ENCODE peak calls at places on chromosomes 4 and X, in six cellular contexts. One of them, this sample, is unnamed.
A peak's percentile ranks its signal among the peaks of the same experiment; 100 is the strongest.

GRCh38 chrX:120457766-120458180 is 11.3 kb downstream of the LAMP2 start:
- DNase-seq in hepatocyte: peak; percentile 15
- DNase-seq in adrenal gland: no peak
- DNase-seq in left ventricle myocardium inferior: no peak
- DNase-seq in GM12865: peak; percentile 46
- DNase-seq in fibroblast of the aortic adventitia: peak; percentile 88
- DNase-seq in this sample: peak; percentile 82

GRCh38 chr4:952881-953573 is 20.3 kb downstream of the DGKQ start:
- DNase-seq in hepatocyte: no peak
- DNase-seq in adrenal gland: no peak
- DNase-seq in left ventricle myocardium inferior: no peak
- DNase-seq in GM12865: no peak
- DNase-seq in fibroblast of the aortic adventitia: no peak
- DNase-seq in this sample: no peak

GRCh38 chr4:2142630-2143427 is 83.7 kb downstream of the NAT8L start:
- DNase-seq in hepatocyte: no peak
- DNase-seq in adrenal gland: no peak
- DNase-seq in left ventricle myocardium inferior: no peak
- DNase-seq in GM12865: no peak
- DNase-seq in fibroblast of the aortic adventitia: peak; percentile 25
- DNase-seq in this sample: no peak

GRCh38 chrX:150841466-150842197 is 56.8 kb downstream of the CD99L2 start:
- DNase-seq in hepatocyte: no peak
- DNase-seq in adrenal gland: peak; percentile 15
- DNase-seq in left ventricle myocardium inferior: no peak
- DNase-seq in GM12865: no peak
- DNase-seq in fibroblast of the aortic adventitia: peak; percentile 15
- DNase-seq in this sample: peak; percentile 50

GRCh38 chr4:99201687-99202086 is 17.4 kb downstream of the ADH6 start:
- DNase-seq in hepatocyte: no peak
- DNase-seq in adrenal gland: no peak
- DNase-seq in left ventricle myocardium inferior: no peak
- DNase-seq in GM12865: no peak
- DNase-seq in fibroblast of the aortic adventitia: peak; percentile 90
- DNase-seq in this sample: peak; percentile 68

GRCh38 chr4:135238940-135239339 is 1037.4 kb upstream of the PABPC4L start:
- DNase-seq in hepatocyte: no peak
- DNase-seq in adrenal gland: no peak
- DNase-seq in left ventricle myocardium inferior: no peak
- DNase-seq in GM12865: no peak
- DNase-seq in fibroblast of the aortic adventitia: peak; percentile 3
- DNase-seq in this sample: no peak

GRCh38 chrX:108000751-108001150 is 18.6 kb upstream of the TEX13B start:
- DNase-seq in hepatocyte: no peak
- DNase-seq in adrenal gland: no peak
- DNase-seq in left ventricle myocardium inferior: no peak
- DNase-seq in GM12865: no peak
- DNase-seq in fibroblast of the aortic adventitia: peak; percentile 7
- DNase-seq in this sample: no peak

GRCh38 chr4:13236485-13236884 is 247.7 kb downstream of the RAB28 start:
- DNase-seq in hepatocyte: no peak
- DNase-seq in adrenal gland: no peak
- DNase-seq in left ventricle myocardium inferior: no peak
- DNase-seq in GM12865: no peak
- DNase-seq in fibroblast of the aortic adventitia: no peak
- DNase-seq in this sample: no peak

GRCh38 chr4:3301450-3302163 is 8.8 kb downstream of the RGS12 start:
- DNase-seq in hepatocyte: no peak
- DNase-seq in adrenal gland: peak; percentile 12
- DNase-seq in left ventricle myocardium inferior: no peak
- DNase-seq in GM12865: no peak
- DNase-seq in fibroblast of the aortic adventitia: no peak
- DNase-seq in this sample: no peak

GRCh38 chr4:120555058-120555457 is 367.5 kb downstream of the PRDM5 start:
- DNase-seq in hepatocyte: no peak
- DNase-seq in adrenal gland: no peak
- DNase-seq in left ventricle myocardium inferior: no peak
- DNase-seq in GM12865: no peak
- DNase-seq in fibroblast of the aortic adventitia: no peak
- DNase-seq in this sample: no peak

GRCh38 chrX:3648084-3648483 is 65.4 kb downstream of the PRKX start:
- DNase-seq in hepatocyte: no peak
- DNase-seq in adrenal gland: no peak
- DNase-seq in left ventricle myocardium inferior: no peak
- DNase-seq in GM12865: no peak
- DNase-seq in fibroblast of the aortic adventitia: no peak
- DNase-seq in this sample: no peak

GRCh38 chr4:46372878-46373277 is 17.1 kb downstream of the GABRA2 start:
- DNase-seq in hepatocyte: no peak
- DNase-seq in adrenal gland: no peak
- DNase-seq in left ventricle myocardium inferior: no peak
- DNase-seq in GM12865: no peak
- DNase-seq in fibroblast of the aortic adventitia: no peak
- DNase-seq in this sample: no peak

GRCh38 chrX:124268099-124268498 is 64.4 kb upstream of the TEX13D start:
- DNase-seq in hepatocyte: no peak
- DNase-seq in adrenal gland: no peak
- DNase-seq in left ventricle myocardium inferior: no peak
- DNase-seq in GM12865: no peak
- DNase-seq in fibroblast of the aortic adventitia: no peak
- DNase-seq in this sample: no peak

GRCh38 chr4:48337726-48338125 is 3.6 kb upstream of the SLAIN2 start:
- DNase-seq in hepatocyte: peak; percentile 41
- DNase-seq in adrenal gland: no peak
- DNase-seq in left ventricle myocardium inferior: no peak
- DNase-seq in GM12865: no peak
- DNase-seq in fibroblast of the aortic adventitia: no peak
- DNase-seq in this sample: no peak

GRCh38 chr4:163679189-163679588 is 184.7 kb downstream of the TMA16 start:
- DNase-seq in hepatocyte: peak; percentile 13
- DNase-seq in adrenal gland: no peak
- DNase-seq in left ventricle myocardium inferior: no peak
- DNase-seq in GM12865: peak; percentile 51
- DNase-seq in fibroblast of the aortic adventitia: no peak
- DNase-seq in this sample: no peak

GRCh38 chrX:136261316-136261715 is 10.1 kb upstream of the MAP7D3 start:
- DNase-seq in hepatocyte: no peak
- DNase-seq in adrenal gland: no peak
- DNase-seq in left ventricle myocardium inferior: no peak
- DNase-seq in GM12865: no peak
- DNase-seq in fibroblast of the aortic adventitia: no peak
- DNase-seq in this sample: no peak

GRCh38 chr4:13584481-13584880 is 40.2 kb upstream of the NKX3-2 start:
- DNase-seq in hepatocyte: no peak
- DNase-seq in adrenal gland: no peak
- DNase-seq in left ventricle myocardium inferior: no peak
- DNase-seq in GM12865: no peak
- DNase-seq in fibroblast of the aortic adventitia: peak; percentile 16
- DNase-seq in this sample: no peak

GRCh38 chr4:57048590-57049304 is 61.4 kb downstream of the IGFBP7 start:
- DNase-seq in hepatocyte: no peak
- DNase-seq in adrenal gland: no peak
- DNase-seq in left ventricle myocardium inferior: no peak
- DNase-seq in GM12865: no peak
- DNase-seq in fibroblast of the aortic adventitia: no peak
- DNase-seq in this sample: peak; percentile 68

GRCh38 chrX:40176979-40177430 is 79.2 kb upstream of the BCOR start:
- DNase-seq in hepatocyte: peak; percentile 48
- DNase-seq in adrenal gland: peak; percentile 76
- DNase-seq in left ventricle myocardium inferior: no peak
- DNase-seq in GM12865: no peak
- DNase-seq in fibroblast of the aortic adventitia: no peak
- DNase-seq in this sample: no peak

GRCh38 chr4:74374561-74375327 is 9.8 kb downstream of the EREG start:
- DNase-seq in hepatocyte: no peak
- DNase-seq in adrenal gland: peak; percentile 37
- DNase-seq in left ventricle myocardium inferior: no peak
- DNase-seq in GM12865: no peak
- DNase-seq in fibroblast of the aortic adventitia: peak; percentile 54
- DNase-seq in this sample: peak; percentile 92

GRCh38 chr4:71300964-71301363 is 37.9 kb upstream of the SLC4A4 start:
- DNase-seq in hepatocyte: peak; percentile 18
- DNase-seq in adrenal gland: peak; percentile 27
- DNase-seq in left ventricle myocardium inferior: no peak
- DNase-seq in GM12865: no peak
- DNase-seq in fibroblast of the aortic adventitia: no peak
- DNase-seq in this sample: no peak

GRCh38 chr4:156778093-156778492 is 193.5 kb downstream of the PDGFC start:
- DNase-seq in hepatocyte: no peak
- DNase-seq in adrenal gland: no peak
- DNase-seq in left ventricle myocardium inferior: no peak
- DNase-seq in GM12865: no peak
- DNase-seq in fibroblast of the aortic adventitia: peak; percentile 67
- DNase-seq in this sample: peak; percentile 71

DNA sequence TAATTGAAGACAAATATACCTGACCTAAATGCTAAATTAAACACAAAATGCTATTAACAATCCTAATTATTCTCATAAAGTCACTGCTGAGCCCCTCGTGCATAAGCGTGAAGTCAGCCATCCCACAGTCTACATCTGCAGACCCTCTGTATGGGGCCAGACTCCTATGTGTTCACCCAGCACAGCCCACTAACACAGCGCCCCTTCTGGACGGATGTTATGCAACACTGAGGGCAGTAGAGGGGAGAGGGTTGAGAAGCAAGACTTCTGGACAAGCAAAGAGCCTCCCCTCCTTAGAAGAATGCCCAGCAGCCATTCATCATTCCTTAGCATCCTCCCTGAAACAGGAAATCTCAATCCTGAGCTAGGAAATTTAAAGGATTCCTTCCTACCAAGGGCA is 7.9 kb downstream of the TRPC3 start:
- DNase-seq in hepatocyte: no peak
- DNase-seq in adrenal gland: no peak
- DNase-seq in left ventricle myocardium inferior: no peak
- DNase-seq in GM12865: peak; percentile 32
- DNase-seq in fibroblast of the aortic adventitia: no peak
- DNase-seq in this sample: no peak
- TF ChIP-seq CTCF in hepatocyte: peak; percentile 16
- TF ChIP-seq CTCF in adrenal gland: no peak
- TF ChIP-seq CTCF in left ventricle myocardium inferior: no peak
- TF ChIP-seq CTCF in GM12865: peak; percentile 73
- TF ChIP-seq CTCF in fibroblast of the aortic adventitia: peak; percentile 33
- TF ChIP-seq CTCF in this sample: peak; percentile 21

DNA sequence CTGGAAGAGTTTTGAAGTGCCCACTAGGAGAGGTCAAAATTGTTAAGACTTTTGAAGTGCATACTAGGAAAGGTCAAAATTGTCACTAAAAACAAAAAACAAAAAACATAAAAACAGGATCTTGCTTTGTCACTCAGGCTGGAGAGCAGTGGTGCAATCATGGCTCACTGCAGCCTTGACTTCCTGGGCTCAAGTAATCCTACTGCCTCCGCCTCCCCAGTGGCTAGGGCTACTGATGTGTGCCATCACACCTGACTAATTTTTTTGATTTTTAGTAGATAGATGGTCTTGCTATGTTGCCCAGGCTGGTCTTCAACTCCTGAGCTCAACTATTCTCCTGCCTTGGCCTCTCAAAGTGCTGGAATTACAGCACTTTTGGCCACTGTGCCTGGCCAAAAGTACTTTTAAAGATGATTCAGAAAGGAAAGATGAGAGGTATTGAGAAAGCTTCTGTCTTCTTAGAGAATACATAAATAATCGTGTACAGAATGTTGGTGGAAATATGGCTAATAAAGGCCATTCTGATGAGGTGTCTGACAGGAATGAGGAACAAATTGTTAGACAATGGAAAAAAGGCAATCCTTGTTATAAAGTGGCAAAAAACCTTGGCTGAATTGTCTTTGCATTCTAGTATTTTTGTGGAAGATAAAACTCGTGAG is 43.3 kb upstream of the STX18 start:
- DNase-seq in hepatocyte: no peak
- DNase-seq in adrenal gland: no peak
- DNase-seq in left ventricle myocardium inferior: no peak
- DNase-seq in GM12865: no peak
- DNase-seq in fibroblast of the aortic adventitia: peak; percentile 92
- DNase-seq in this sample: peak; percentile 94
- H3K4me3 ChIP-seq in hepatocyte: no peak overlapping the region
- H3K4me3 ChIP-seq in adrenal gland: no peak overlapping the region
- H3K4me3 ChIP-seq in left ventricle myocardium inferior: no peak overlapping the region
- H3K4me3 ChIP-seq in GM12865: no peak overlapping the region
- H3K4me3 ChIP-seq in fibroblast of the aortic adventitia: no peak overlapping the region
- H3K4me3 ChIP-seq in this sample: no peak overlapping the region

GRCh38 chr4:102819588-102820365 is 7.6 kb downstream of the UBE2D3 start:
- DNase-seq in hepatocyte: no peak
- DNase-seq in adrenal gland: no peak
- DNase-seq in left ventricle myocardium inferior: no peak
- DNase-seq in GM12865: no peak
- DNase-seq in fibroblast of the aortic adventitia: no peak
- DNase-seq in this sample: no peak

GRCh38 chr4:102815981-102816380 is 11.4 kb downstream of the UBE2D3 start:
- DNase-seq in hepatocyte: peak; percentile 8
- DNase-seq in adrenal gland: no peak
- DNase-seq in left ventricle myocardium inferior: no peak
- DNase-seq in GM12865: no peak
- DNase-seq in fibroblast of the aortic adventitia: peak; percentile 74
- DNase-seq in this sample: peak; percentile 87

GRCh38 chr4:102823464-102823863 is 3.9 kb downstream of the UBE2D3 start:
- DNase-seq in hepatocyte: no peak
- DNase-seq in adrenal gland: no peak
- DNase-seq in left ventricle myocardium inferior: no peak
- DNase-seq in GM12865: no peak
- DNase-seq in fibroblast of the aortic adventitia: no peak
- DNase-seq in this sample: no peak

GRCh38 chr4:102817021-102817605 is 10.2 kb downstream of the UBE2D3 start:
- DNase-seq in hepatocyte: no peak
- DNase-seq in adrenal gland: no peak
- DNase-seq in left ventricle myocardium inferior: no peak
- DNase-seq in GM12865: no peak
- DNase-seq in fibroblast of the aortic adventitia: no peak
- DNase-seq in this sample: no peak

GRCh38 chr4:102817613-102818268 is 9.6 kb downstream of the UBE2D3 start:
- DNase-seq in hepatocyte: no peak
- DNase-seq in adrenal gland: no peak
- DNase-seq in left ventricle myocardium inferior: no peak
- DNase-seq in GM12865: no peak
- DNase-seq in fibroblast of the aortic adventitia: no peak
- DNase-seq in this sample: no peak
- TF ChIP-seq CTCF in hepatocyte: no peak
- TF ChIP-seq CTCF in adrenal gland: no peak
- TF ChIP-seq CTCF in left ventricle myocardium inferior: no peak
- TF ChIP-seq CTCF in GM12865: no peak
- TF ChIP-seq CTCF in fibroblast of the aortic adventitia: no peak
- TF ChIP-seq CTCF in this sample: no peak

GRCh38 chrX:78116365-78116764 is 12.3 kb downstream of the PGK1 start:
- DNase-seq in hepatocyte: no peak
- DNase-seq in adrenal gland: no peak
- DNase-seq in left ventricle myocardium inferior: no peak
- DNase-seq in GM12865: no peak
- DNase-seq in fibroblast of the aortic adventitia: no peak
- DNase-seq in this sample: no peak

GRCh38 chrX:78106651-78106986 is 2.6 kb downstream of the PGK1 start:
- DNase-seq in hepatocyte: no peak
- DNase-seq in adrenal gland: no peak
- DNase-seq in left ventricle myocardium inferior: no peak
- DNase-seq in GM12865: no peak
- DNase-seq in fibroblast of the aortic adventitia: no peak
- DNase-seq in this sample: no peak

GRCh38 chrX:78109458-78109857 is 5.4 kb downstream of the PGK1 start:
- DNase-seq in hepatocyte: no peak
- DNase-seq in adrenal gland: no peak
- DNase-seq in left ventricle myocardium inferior: no peak
- DNase-seq in GM12865: no peak
- DNase-seq in fibroblast of the aortic adventitia: no peak
- DNase-seq in this sample: no peak

GRCh38 chrX:78105944-78106650 is 2.0 kb downstream of the PGK1 start:
- DNase-seq in hepatocyte: no peak
- DNase-seq in adrenal gland: no peak
- DNase-seq in left ventricle myocardium inferior: no peak
- DNase-seq in GM12865: peak; percentile 26
- DNase-seq in fibroblast of the aortic adventitia: no peak
- DNase-seq in this sample: no peak

GRCh38 chrX:78111140-78111931 is 7.3 kb downstream of the PGK1 start:
- DNase-seq in hepatocyte: no peak
- DNase-seq in adrenal gland: peak; percentile 45
- DNase-seq in left ventricle myocardium inferior: no peak
- DNase-seq in GM12865: no peak
- DNase-seq in fibroblast of the aortic adventitia: no peak
- DNase-seq in this sample: no peak
- H3K4me3 ChIP-seq in hepatocyte: no peak overlapping the region
- H3K4me3 ChIP-seq in adrenal gland: no peak overlapping the region
- H3K4me3 ChIP-seq in left ventricle myocardium inferior: no peak overlapping the region
- H3K4me3 ChIP-seq in GM12865: no peak overlapping the region
- H3K4me3 ChIP-seq in fibroblast of the aortic adventitia: no peak overlapping the region
- H3K4me3 ChIP-seq in this sample: no peak overlapping the region

This sample was measured in AG10803.